ENCODE peak calls at places on chromosome 3, in eight cellular contexts. One of them, this sample, is unnamed.

GRCh38 chr3:181316481-181316880 is 326.9 kb upstream of the DNAJC19 start:
- DNase-seq in HFFc6: no peak
- DNase-seq in stimulated activated naive CD8-positive, alpha-beta T cell treated with anti-CD3 and anti-CD28 coated beads, Interleukin-15, Interleukin-2, amounts not matched to agents 100 U/mL and 50 U/mL, for 24 hours: no peak
- DNase-seq in stimulated activated CD8-positive, alpha-beta memory T cell treated with anti-CD3 and anti-CD28 coated beads, Interleukin-15, amount 100 ng/mL, for 1 hour: no peak
- DNase-seq in activated CD4-positive, alpha-beta T cell treated with anti-CD3 and anti-CD28 coated beads, Interleukin-2, amount 50 U/mL, for 1 hour: no peak
- DNase-seq in ELR: peak; percentile 5
- DNase-seq in GM12865: no peak
- DNase-seq in DMS 273 treated with DMSO at 0.1 percent for 48 hours: no peak
- DNase-seq in this sample: peak; percentile 41

GRCh38 chr3:194313642-194314430 is 37.3 kb downstream of the CPN2 start:
- DNase-seq in stimulated activated CD8-positive, alpha-beta memory T cell treated with anti-CD3 and anti-CD28 coated beads, Interleukin-15, amount 100 ng/mL, for 1 hour: no peak
- DNase-seq in GM12865: no peak
- DNase-seq in DMS 273 treated with DMSO at 0.1 percent for 48 hours: no peak
- DNase-seq in activated CD4-positive, alpha-beta T cell treated with anti-CD3 and anti-CD28 coated beads, Interleukin-2, amount 50 U/mL, for 1 hour: no peak
- DNase-seq in HFFc6: no peak
- DNase-seq in stimulated activated naive CD8-positive, alpha-beta T cell treated with anti-CD3 and anti-CD28 coated beads, Interleukin-15, Interleukin-2, amounts not matched to agents 100 U/mL and 50 U/mL, for 24 hours: no peak
- DNase-seq in ELR: peak; percentile 27
- DNase-seq in this sample: no peak

GRCh38 chr3:163543558-163544189 is 1534.6 kb downstream of the SI start:
- DNase-seq in ELR: peak; percentile 21
- DNase-seq in HFFc6: no peak
- DNase-seq in activated CD4-positive, alpha-beta T cell treated with anti-CD3 and anti-CD28 coated beads, Interleukin-2, amount 50 U/mL, for 1 hour: no peak
- DNase-seq in stimulated activated naive CD8-positive, alpha-beta T cell treated with anti-CD3 and anti-CD28 coated beads, Interleukin-15, Interleukin-2, amounts not matched to agents 100 U/mL and 50 U/mL, for 24 hours: no peak
- DNase-seq in GM12865: no peak
- DNase-seq in DMS 273 treated with DMSO at 0.1 percent for 48 hours: no peak
- DNase-seq in stimulated activated CD8-positive, alpha-beta memory T cell treated with anti-CD3 and anti-CD28 coated beads, Interleukin-15, amount 100 ng/mL, for 1 hour: no peak
- DNase-seq in this sample: no peak

GRCh38 chr3:132665230-132665629 is 5.1 kb downstream of the UBA5 start:
- DNase-seq in DMS 273 treated with DMSO at 0.1 percent for 48 hours: no peak
- DNase-seq in stimulated activated naive CD8-positive, alpha-beta T cell treated with anti-CD3 and anti-CD28 coated beads, Interleukin-15, Interleukin-2, amounts not matched to agents 100 U/mL and 50 U/mL, for 24 hours: no peak
- DNase-seq in GM12865: no peak
- DNase-seq in HFFc6: no peak
- DNase-seq in ELR: no peak
- DNase-seq in activated CD4-positive, alpha-beta T cell treated with anti-CD3 and anti-CD28 coated beads, Interleukin-2, amount 50 U/mL, for 1 hour: no peak
- DNase-seq in stimulated activated CD8-positive, alpha-beta memory T cell treated with anti-CD3 and anti-CD28 coated beads, Interleukin-15, amount 100 ng/mL, for 1 hour: no peak
- DNase-seq in this sample: no peak

GRCh38 chr3:64224826-64225606 is at the start of gene PRICKLE2:
- DNase-seq in GM12865: peak; percentile 91
- DNase-seq in stimulated activated naive CD8-positive, alpha-beta T cell treated with anti-CD3 and anti-CD28 coated beads, Interleukin-15, Interleukin-2, amounts not matched to agents 100 U/mL and 50 U/mL, for 24 hours: no peak
- DNase-seq in activated CD4-positive, alpha-beta T cell treated with anti-CD3 and anti-CD28 coated beads, Interleukin-2, amount 50 U/mL, for 1 hour: no peak
- DNase-seq in stimulated activated CD8-positive, alpha-beta memory T cell treated with anti-CD3 and anti-CD28 coated beads, Interleukin-15, amount 100 ng/mL, for 1 hour: no peak
- DNase-seq in ELR: peak; percentile 94
- DNase-seq in DMS 273 treated with DMSO at 0.1 percent for 48 hours: peak; percentile 74
- DNase-seq in HFFc6: peak; percentile 96
- DNase-seq in this sample: peak; percentile 95

GRCh38 chr3:47536221-47536891 is 22.8 kb upstream of the ELP6 start:
- DNase-seq in HFFc6: no peak
- DNase-seq in activated CD4-positive, alpha-beta T cell treated with anti-CD3 and anti-CD28 coated beads, Interleukin-2, amount 50 U/mL, for 1 hour: no peak
- DNase-seq in stimulated activated CD8-positive, alpha-beta memory T cell treated with anti-CD3 and anti-CD28 coated beads, Interleukin-15, amount 100 ng/mL, for 1 hour: no peak
- DNase-seq in DMS 273 treated with DMSO at 0.1 percent for 48 hours: no peak
- DNase-seq in ELR: no peak
- DNase-seq in stimulated activated naive CD8-positive, alpha-beta T cell treated with anti-CD3 and anti-CD28 coated beads, Interleukin-15, Interleukin-2, amounts not matched to agents 100 U/mL and 50 U/mL, for 24 hours: no peak
- DNase-seq in GM12865: no peak
- DNase-seq in this sample: no peak

GRCh38 chr3:98734737-98735136 is 28.4 kb upstream of the ST3GAL6 start:
- DNase-seq in stimulated activated naive CD8-positive, alpha-beta T cell treated with anti-CD3 and anti-CD28 coated beads, Interleukin-15, Interleukin-2, amounts not matched to agents 100 U/mL and 50 U/mL, for 24 hours: no peak
- DNase-seq in ELR: peak; percentile 50
- DNase-seq in DMS 273 treated with DMSO at 0.1 percent for 48 hours: peak; percentile 92
- DNase-seq in stimulated activated CD8-positive, alpha-beta memory T cell treated with anti-CD3 and anti-CD28 coated beads, Interleukin-15, amount 100 ng/mL, for 1 hour: no peak
- DNase-seq in HFFc6: no peak
- DNase-seq in activated CD4-positive, alpha-beta T cell treated with anti-CD3 and anti-CD28 coated beads, Interleukin-2, amount 50 U/mL, for 1 hour: no peak
- DNase-seq in GM12865: no peak
- DNase-seq in this sample: peak; percentile 74

GRCh38 chr3:197458179-197458707 is 97.5 kb downstream of the BDH1 start:
- DNase-seq in ELR: peak; percentile 50
- DNase-seq in HFFc6: no peak
- DNase-seq in stimulated activated CD8-positive, alpha-beta memory T cell treated with anti-CD3 and anti-CD28 coated beads, Interleukin-15, amount 100 ng/mL, for 1 hour: no peak
- DNase-seq in DMS 273 treated with DMSO at 0.1 percent for 48 hours: no peak
- DNase-seq in activated CD4-positive, alpha-beta T cell treated with anti-CD3 and anti-CD28 coated beads, Interleukin-2, amount 50 U/mL, for 1 hour: peak; percentile 47
- DNase-seq in stimulated activated naive CD8-positive, alpha-beta T cell treated with anti-CD3 and anti-CD28 coated beads, Interleukin-15, Interleukin-2, amounts not matched to agents 100 U/mL and 50 U/mL, for 24 hours: peak; percentile 59
- DNase-seq in GM12865: peak; percentile 16
- DNase-seq in this sample: no peak

GRCh38 chr3:22236490-22237271 is 485.7 kb upstream of the ZNF385D start:
- DNase-seq in HFFc6: no peak
- DNase-seq in DMS 273 treated with DMSO at 0.1 percent for 48 hours: no peak
- DNase-seq in activated CD4-positive, alpha-beta T cell treated with anti-CD3 and anti-CD28 coated beads, Interleukin-2, amount 50 U/mL, for 1 hour: no peak
- DNase-seq in stimulated activated CD8-positive, alpha-beta memory T cell treated with anti-CD3 and anti-CD28 coated beads, Interleukin-15, amount 100 ng/mL, for 1 hour: no peak
- DNase-seq in stimulated activated naive CD8-positive, alpha-beta T cell treated with anti-CD3 and anti-CD28 coated beads, Interleukin-15, Interleukin-2, amounts not matched to agents 100 U/mL and 50 U/mL, for 24 hours: no peak
- DNase-seq in ELR: no peak
- DNase-seq in GM12865: peak; percentile 7
- DNase-seq in this sample: no peak

GRCh38 chr3:67386446-67386845 is 268.0 kb downstream of the SUCLG2 start:
- DNase-seq in DMS 273 treated with DMSO at 0.1 percent for 48 hours: no peak
- DNase-seq in GM12865: peak; percentile 18
- DNase-seq in stimulated activated CD8-positive, alpha-beta memory T cell treated with anti-CD3 and anti-CD28 coated beads, Interleukin-15, amount 100 ng/mL, for 1 hour: no peak
- DNase-seq in stimulated activated naive CD8-positive, alpha-beta T cell treated with anti-CD3 and anti-CD28 coated beads, Interleukin-15, Interleukin-2, amounts not matched to agents 100 U/mL and 50 U/mL, for 24 hours: peak; percentile 7
- DNase-seq in HFFc6: no peak
- DNase-seq in ELR: no peak
- DNase-seq in activated CD4-positive, alpha-beta T cell treated with anti-CD3 and anti-CD28 coated beads, Interleukin-2, amount 50 U/mL, for 1 hour: no peak
- DNase-seq in this sample: no peak

GRCh38 chr3:169255506-169255905 is 408.0 kb downstream of the MECOM start:
- DNase-seq in stimulated activated CD8-positive, alpha-beta memory T cell treated with anti-CD3 and anti-CD28 coated beads, Interleukin-15, amount 100 ng/mL, for 1 hour: no peak
- DNase-seq in HFFc6: no peak
- DNase-seq in GM12865: no peak
- DNase-seq in activated CD4-positive, alpha-beta T cell treated with anti-CD3 and anti-CD28 coated beads, Interleukin-2, amount 50 U/mL, for 1 hour: no peak
- DNase-seq in stimulated activated naive CD8-positive, alpha-beta T cell treated with anti-CD3 and anti-CD28 coated beads, Interleukin-15, Interleukin-2, amounts not matched to agents 100 U/mL and 50 U/mL, for 24 hours: no peak
- DNase-seq in DMS 273 treated with DMSO at 0.1 percent for 48 hours: no peak
- DNase-seq in ELR: no peak
- DNase-seq in this sample: no peak

GRCh38 chr3:41464401-41464800 is 265.1 kb downstream of the CTNNB1 start:
- DNase-seq in ELR: peak; percentile 16
- DNase-seq in GM12865: no peak
- DNase-seq in DMS 273 treated with DMSO at 0.1 percent for 48 hours: no peak
- DNase-seq in stimulated activated CD8-positive, alpha-beta memory T cell treated with anti-CD3 and anti-CD28 coated beads, Interleukin-15, amount 100 ng/mL, for 1 hour: no peak
- DNase-seq in HFFc6: peak; percentile 4
- DNase-seq in activated CD4-positive, alpha-beta T cell treated with anti-CD3 and anti-CD28 coated beads, Interleukin-2, amount 50 U/mL, for 1 hour: no peak
- DNase-seq in stimulated activated naive CD8-positive, alpha-beta T cell treated with anti-CD3 and anti-CD28 coated beads, Interleukin-15, Interleukin-2, amounts not matched to agents 100 U/mL and 50 U/mL, for 24 hours: no peak
- DNase-seq in this sample: no peak

GRCh38 chr3:98966862-98967554 is 65.5 kb upstream of the DCBLD2 start:
- DNase-seq in stimulated activated CD8-positive, alpha-beta memory T cell treated with anti-CD3 and anti-CD28 coated beads, Interleukin-15, amount 100 ng/mL, for 1 hour: no peak
- DNase-seq in activated CD4-positive, alpha-beta T cell treated with anti-CD3 and anti-CD28 coated beads, Interleukin-2, amount 50 U/mL, for 1 hour: no peak
- DNase-seq in DMS 273 treated with DMSO at 0.1 percent for 48 hours: no peak
- DNase-seq in HFFc6: no peak
- DNase-seq in GM12865: no peak
- DNase-seq in ELR: peak; percentile 71
- DNase-seq in stimulated activated naive CD8-positive, alpha-beta T cell treated with anti-CD3 and anti-CD28 coated beads, Interleukin-15, Interleukin-2, amounts not matched to agents 100 U/mL and 50 U/mL, for 24 hours: no peak
- DNase-seq in this sample: peak; percentile 32

GRCh38 chr3:113914646-113915045 is 33.2 kb upstream of the ZDHHC23 start:
- DNase-seq in DMS 273 treated with DMSO at 0.1 percent for 48 hours: no peak
- DNase-seq in stimulated activated naive CD8-positive, alpha-beta T cell treated with anti-CD3 and anti-CD28 coated beads, Interleukin-15, Interleukin-2, amounts not matched to agents 100 U/mL and 50 U/mL, for 24 hours: no peak
- DNase-seq in GM12865: no peak
- DNase-seq in HFFc6: peak; percentile 88
- DNase-seq in activated CD4-positive, alpha-beta T cell treated with anti-CD3 and anti-CD28 coated beads, Interleukin-2, amount 50 U/mL, for 1 hour: no peak
- DNase-seq in stimulated activated CD8-positive, alpha-beta memory T cell treated with anti-CD3 and anti-CD28 coated beads, Interleukin-15, amount 100 ng/mL, for 1 hour: no peak
- DNase-seq in ELR: peak; percentile 45
- DNase-seq in this sample: no peak

GRCh38 chr3:174863488-174863887 is 4.4 kb downstream of the NAALADL2 start:
- DNase-seq in stimulated activated CD8-positive, alpha-beta memory T cell treated with anti-CD3 and anti-CD28 coated beads, Interleukin-15, amount 100 ng/mL, for 1 hour: no peak
- DNase-seq in DMS 273 treated with DMSO at 0.1 percent for 48 hours: no peak
- DNase-seq in activated CD4-positive, alpha-beta T cell treated with anti-CD3 and anti-CD28 coated beads, Interleukin-2, amount 50 U/mL, for 1 hour: no peak
- DNase-seq in ELR: peak; percentile 14
- DNase-seq in HFFc6: peak; percentile 52
- DNase-seq in stimulated activated naive CD8-positive, alpha-beta T cell treated with anti-CD3 and anti-CD28 coated beads, Interleukin-15, Interleukin-2, amounts not matched to agents 100 U/mL and 50 U/mL, for 24 hours: no peak
- DNase-seq in GM12865: no peak
- DNase-seq in this sample: no peak

GRCh38 chr3:102332934-102333333 is 101.9 kb upstream of the ZPLD1 start:
- DNase-seq in DMS 273 treated with DMSO at 0.1 percent for 48 hours: no peak
- DNase-seq in activated CD4-positive, alpha-beta T cell treated with anti-CD3 and anti-CD28 coated beads, Interleukin-2, amount 50 U/mL, for 1 hour: no peak
- DNase-seq in stimulated activated CD8-positive, alpha-beta memory T cell treated with anti-CD3 and anti-CD28 coated beads, Interleukin-15, amount 100 ng/mL, for 1 hour: no peak
- DNase-seq in stimulated activated naive CD8-positive, alpha-beta T cell treated with anti-CD3 and anti-CD28 coated beads, Interleukin-15, Interleukin-2, amounts not matched to agents 100 U/mL and 50 U/mL, for 24 hours: no peak
- DNase-seq in GM12865: no peak
- DNase-seq in ELR: no peak
- DNase-seq in HFFc6: no peak
- DNase-seq in this sample: no peak

GRCh38 chr3:11095932-11096265 is 58.4 kb upstream of the HRH1 start:
- DNase-seq in activated CD4-positive, alpha-beta T cell treated with anti-CD3 and anti-CD28 coated beads, Interleukin-2, amount 50 U/mL, for 1 hour: no peak
- DNase-seq in GM12865: no peak
- DNase-seq in stimulated activated CD8-positive, alpha-beta memory T cell treated with anti-CD3 and anti-CD28 coated beads, Interleukin-15, amount 100 ng/mL, for 1 hour: no peak
- DNase-seq in ELR: no peak
- DNase-seq in stimulated activated naive CD8-positive, alpha-beta T cell treated with anti-CD3 and anti-CD28 coated beads, Interleukin-15, Interleukin-2, amounts not matched to agents 100 U/mL and 50 U/mL, for 24 hours: no peak
- DNase-seq in DMS 273 treated with DMSO at 0.1 percent for 48 hours: no peak
- DNase-seq in HFFc6: no peak
- DNase-seq in this sample: peak; percentile 5

GRCh38 chr3:87488725-87489124 is 212.3 kb upstream of the POU1F1 start:
- DNase-seq in activated CD4-positive, alpha-beta T cell treated with anti-CD3 and anti-CD28 coated beads, Interleukin-2, amount 50 U/mL, for 1 hour: no peak
- DNase-seq in GM12865: no peak
- DNase-seq in stimulated activated CD8-positive, alpha-beta memory T cell treated with anti-CD3 and anti-CD28 coated beads, Interleukin-15, amount 100 ng/mL, for 1 hour: no peak
- DNase-seq in DMS 273 treated with DMSO at 0.1 percent for 48 hours: no peak
- DNase-seq in ELR: no peak
- DNase-seq in stimulated activated naive CD8-positive, alpha-beta T cell treated with anti-CD3 and anti-CD28 coated beads, Interleukin-15, Interleukin-2, amounts not matched to agents 100 U/mL and 50 U/mL, for 24 hours: no peak
- DNase-seq in HFFc6: no peak
- DNase-seq in this sample: no peak

GRCh38 chr3:115644391-115644790 is 21.1 kb downstream of the GAP43 start:
- DNase-seq in stimulated activated CD8-positive, alpha-beta memory T cell treated with anti-CD3 and anti-CD28 coated beads, Interleukin-15, amount 100 ng/mL, for 1 hour: no peak
- DNase-seq in activated CD4-positive, alpha-beta T cell treated with anti-CD3 and anti-CD28 coated beads, Interleukin-2, amount 50 U/mL, for 1 hour: no peak
- DNase-seq in ELR: no peak
- DNase-seq in DMS 273 treated with DMSO at 0.1 percent for 48 hours: no peak
- DNase-seq in HFFc6: peak; percentile 33
- DNase-seq in stimulated activated naive CD8-positive, alpha-beta T cell treated with anti-CD3 and anti-CD28 coated beads, Interleukin-15, Interleukin-2, amounts not matched to agents 100 U/mL and 50 U/mL, for 24 hours: no peak
- DNase-seq in GM12865: no peak
- DNase-seq in this sample: no peak

GRCh38 chr3:54817628-54818027 is 110.2 kb downstream of the LRTM1 start:
- DNase-seq in activated CD4-positive, alpha-beta T cell treated with anti-CD3 and anti-CD28 coated beads, Interleukin-2, amount 50 U/mL, for 1 hour: no peak
- DNase-seq in ELR: no peak
- DNase-seq in stimulated activated CD8-positive, alpha-beta memory T cell treated with anti-CD3 and anti-CD28 coated beads, Interleukin-15, amount 100 ng/mL, for 1 hour: no peak
- DNase-seq in HFFc6: peak; percentile 6
- DNase-seq in stimulated activated naive CD8-positive, alpha-beta T cell treated with anti-CD3 and anti-CD28 coated beads, Interleukin-15, Interleukin-2, amounts not matched to agents 100 U/mL and 50 U/mL, for 24 hours: no peak
- DNase-seq in GM12865: no peak
- DNase-seq in DMS 273 treated with DMSO at 0.1 percent for 48 hours: peak; percentile 51
- DNase-seq in this sample: no peak

GRCh38 chr3:159859424-159859823 is 129.2 kb upstream of the IL12A start:
- DNase-seq in activated CD4-positive, alpha-beta T cell treated with anti-CD3 and anti-CD28 coated beads, Interleukin-2, amount 50 U/mL, for 1 hour: no peak
- DNase-seq in stimulated activated CD8-positive, alpha-beta memory T cell treated with anti-CD3 and anti-CD28 coated beads, Interleukin-15, amount 100 ng/mL, for 1 hour: no peak
- DNase-seq in HFFc6: no peak
- DNase-seq in GM12865: no peak
- DNase-seq in stimulated activated naive CD8-positive, alpha-beta T cell treated with anti-CD3 and anti-CD28 coated beads, Interleukin-15, Interleukin-2, amounts not matched to agents 100 U/mL and 50 U/mL, for 24 hours: no peak
- DNase-seq in ELR: no peak
- DNase-seq in DMS 273 treated with DMSO at 0.1 percent for 48 hours: peak; percentile 96
- DNase-seq in this sample: no peak

GRCh38 chr3:52450489-52451236 is 3.2 kb downstream of the TNNC1 start:
- DNase-seq in stimulated activated naive CD8-positive, alpha-beta T cell treated with anti-CD3 and anti-CD28 coated beads, Interleukin-15, Interleukin-2, amounts not matched to agents 100 U/mL and 50 U/mL, for 24 hours: no peak
- DNase-seq in GM12865: no peak
- DNase-seq in HFFc6: no peak
- DNase-seq in activated CD4-positive, alpha-beta T cell treated with anti-CD3 and anti-CD28 coated beads, Interleukin-2, amount 50 U/mL, for 1 hour: no peak
- DNase-seq in stimulated activated CD8-positive, alpha-beta memory T cell treated with anti-CD3 and anti-CD28 coated beads, Interleukin-15, amount 100 ng/mL, for 1 hour: no peak
- DNase-seq in ELR: no peak
- DNase-seq in DMS 273 treated with DMSO at 0.1 percent for 48 hours: no peak
- DNase-seq in this sample: no peak

GRCh38 chr3:59572106-59572505 is 522.3 kb upstream of the CFAP20DC start:
- DNase-seq in stimulated activated naive CD8-positive, alpha-beta T cell treated with anti-CD3 and anti-CD28 coated beads, Interleukin-15, Interleukin-2, amounts not matched to agents 100 U/mL and 50 U/mL, for 24 hours: no peak
- DNase-seq in GM12865: no peak
- DNase-seq in ELR: no peak
- DNase-seq in DMS 273 treated with DMSO at 0.1 percent for 48 hours: no peak
- DNase-seq in stimulated activated CD8-positive, alpha-beta memory T cell treated with anti-CD3 and anti-CD28 coated beads, Interleukin-15, amount 100 ng/mL, for 1 hour: no peak
- DNase-seq in HFFc6: no peak
- DNase-seq in activated CD4-positive, alpha-beta T cell treated with anti-CD3 and anti-CD28 coated beads, Interleukin-2, amount 50 U/mL, for 1 hour: no peak
- DNase-seq in this sample: no peak

GRCh38 chr3:45611619-45612018 is 17.1 kb downstream of the LIMD1 start:
- DNase-seq in ELR: no peak
- DNase-seq in GM12865: peak; percentile 50
- DNase-seq in DMS 273 treated with DMSO at 0.1 percent for 48 hours: no peak
- DNase-seq in HFFc6: no peak
- DNase-seq in stimulated activated naive CD8-positive, alpha-beta T cell treated with anti-CD3 and anti-CD28 coated beads, Interleukin-15, Interleukin-2, amounts not matched to agents 100 U/mL and 50 U/mL, for 24 hours: no peak
- DNase-seq in stimulated activated CD8-positive, alpha-beta memory T cell treated with anti-CD3 and anti-CD28 coated beads, Interleukin-15, amount 100 ng/mL, for 1 hour: no peak
- DNase-seq in activated CD4-positive, alpha-beta T cell treated with anti-CD3 and anti-CD28 coated beads, Interleukin-2, amount 50 U/mL, for 1 hour: no peak
- DNase-seq in this sample: no peak

GRCh38 chr3:13419356-13420050 is 619 bp downstream of the NUP210 start:
- DNase-seq in stimulated activated naive CD8-positive, alpha-beta T cell treated with anti-CD3 and anti-CD28 coated beads, Interleukin-15, Interleukin-2, amounts not matched to agents 100 U/mL and 50 U/mL, for 24 hours: peak; percentile 59
- DNase-seq in HFFc6: no peak
- DNase-seq in ELR: no peak
- DNase-seq in DMS 273 treated with DMSO at 0.1 percent for 48 hours: no peak
- DNase-seq in activated CD4-positive, alpha-beta T cell treated with anti-CD3 and anti-CD28 coated beads, Interleukin-2, amount 50 U/mL, for 1 hour: peak; percentile 64
- DNase-seq in stimulated activated CD8-positive, alpha-beta memory T cell treated with anti-CD3 and anti-CD28 coated beads, Interleukin-15, amount 100 ng/mL, for 1 hour: no peak
- DNase-seq in GM12865: peak; percentile 63
- DNase-seq in this sample: no peak

GRCh38 chr3:52145736-52146110 is 8.5 kb downstream of the POC1A start:
- DNase-seq in stimulated activated naive CD8-positive, alpha-beta T cell treated with anti-CD3 and anti-CD28 coated beads, Interleukin-15, Interleukin-2, amounts not matched to agents 100 U/mL and 50 U/mL, for 24 hours: no peak
- DNase-seq in HFFc6: no peak
- DNase-seq in stimulated activated CD8-positive, alpha-beta memory T cell treated with anti-CD3 and anti-CD28 coated beads, Interleukin-15, amount 100 ng/mL, for 1 hour: no peak
- DNase-seq in DMS 273 treated with DMSO at 0.1 percent for 48 hours: no peak
- DNase-seq in GM12865: no peak
- DNase-seq in activated CD4-positive, alpha-beta T cell treated with anti-CD3 and anti-CD28 coated beads, Interleukin-2, amount 50 U/mL, for 1 hour: no peak
- DNase-seq in ELR: no peak
- DNase-seq in this sample: no peak

GRCh38 chr3:14507757-14508504 is 32.2 kb downstream of the GRIP2 start:
- DNase-seq in stimulated activated CD8-positive, alpha-beta memory T cell treated with anti-CD3 and anti-CD28 coated beads, Interleukin-15, amount 100 ng/mL, for 1 hour: no peak
- DNase-seq in activated CD4-positive, alpha-beta T cell treated with anti-CD3 and anti-CD28 coated beads, Interleukin-2, amount 50 U/mL, for 1 hour: no peak
- DNase-seq in stimulated activated naive CD8-positive, alpha-beta T cell treated with anti-CD3 and anti-CD28 coated beads, Interleukin-15, Interleukin-2, amounts not matched to agents 100 U/mL and 50 U/mL, for 24 hours: no peak
- DNase-seq in ELR: no peak
- DNase-seq in DMS 273 treated with DMSO at 0.1 percent for 48 hours: no peak
- DNase-seq in HFFc6: no peak
- DNase-seq in GM12865: no peak
- DNase-seq in this sample: no peak

GRCh38 chr3:65843732-65844131 is 195.0 kb downstream of the MAGI1 start:
- DNase-seq in stimulated activated CD8-positive, alpha-beta memory T cell treated with anti-CD3 and anti-CD28 coated beads, Interleukin-15, amount 100 ng/mL, for 1 hour: no peak
- DNase-seq in stimulated activated naive CD8-positive, alpha-beta T cell treated with anti-CD3 and anti-CD28 coated beads, Interleukin-15, Interleukin-2, amounts not matched to agents 100 U/mL and 50 U/mL, for 24 hours: no peak
- DNase-seq in activated CD4-positive, alpha-beta T cell treated with anti-CD3 and anti-CD28 coated beads, Interleukin-2, amount 50 U/mL, for 1 hour: no peak
- DNase-seq in ELR: no peak
- DNase-seq in GM12865: peak; percentile 70
- DNase-seq in HFFc6: no peak
- DNase-seq in DMS 273 treated with DMSO at 0.1 percent for 48 hours: no peak
- DNase-seq in this sample: no peak

GRCh38 chr3:6394944-6395343 is 466.0 kb upstream of the GRM7 start:
- DNase-seq in stimulated activated naive CD8-positive, alpha-beta T cell treated with anti-CD3 and anti-CD28 coated beads, Interleukin-15, Interleukin-2, amounts not matched to agents 100 U/mL and 50 U/mL, for 24 hours: no peak
- DNase-seq in stimulated activated CD8-positive, alpha-beta memory T cell treated with anti-CD3 and anti-CD28 coated beads, Interleukin-15, amount 100 ng/mL, for 1 hour: no peak
- DNase-seq in DMS 273 treated with DMSO at 0.1 percent for 48 hours: no peak
- DNase-seq in activated CD4-positive, alpha-beta T cell treated with anti-CD3 and anti-CD28 coated beads, Interleukin-2, amount 50 U/mL, for 1 hour: no peak
- DNase-seq in GM12865: no peak
- DNase-seq in HFFc6: no peak
- DNase-seq in ELR: no peak
- DNase-seq in this sample: no peak